ENCODE peak calls at places on chromosomes 11 and 22, in nine cellular contexts. T is H4; R is HEK293T; K is activated T-cell treated with anti-CD3 and anti-CD28 coated beads, Interleukin-2, amount 50 U/mL, for 72 hours; X is iPS-NIHi11; E is AG09309; L is glutamatergic neuron; O is aorta; Z is body of pancreas. I is an unnamed sample.

GRCh38 chr11:33195391-33196190 is 34.3 kb upstream of the CSTF3 start:
- DNase-seq in T (no peak), R (no peak), K (no peak), X (no peak), E (no peak), L (no peak), O (no peak), Z (peak; percentile 46), I (no peak)

GRCh38 chr11:7639643-7640025 is 33.7 kb downstream of the CYB5R2 start:
- DNase-seq in T (no peak), R (no peak), K (no peak), X (peak; percentile 36), E (no peak), L (no peak), O (no peak), Z (peak; percentile 25), I (no peak)

GRCh38 chr11:87353904-87354303 is 316.2 kb downstream of the TMEM135 start:
- DNase-seq in T (no peak), R (no peak), K (no peak), X (no peak), E (no peak), L (no peak), O (no peak), Z (no peak), I (no peak)

GRCh38 chr22:39349967-39350802 is at the start of gene SYNGR1:
- DNase-seq in T (no peak), R (peak; percentile 53), K (peak; percentile 16), X (peak; percentile 77), E (no peak), L (peak; percentile 54), O (no peak), Z (peak; percentile 15), I (no peak)

GRCh38 chr22:42084874-42085273 is 5.4 kb downstream of the SMDT1 start:
- DNase-seq in T (no peak), R (no peak), K (no peak), X (no peak), E (no peak), L (no peak), O (no peak), Z (no peak), I (no peak)

GRCh38 chr22:19571207-19571795 is 47.1 kb upstream of the CLDN5 start:
- DNase-seq in T (no peak), R (no peak), K (no peak), X (no peak), E (no peak), L (no peak), O (no peak), Z (no peak), I (no peak)

GRCh38 chr11:69640260-69640994 is 529 bp upstream of the CCND1 start:
- DNase-seq in T (no peak), R (no peak), K (no peak), X (no peak), E (no peak), L (peak; percentile 53), O (peak; percentile 71), Z (peak; percentile 29), I (no peak)

GRCh38 chr22:25002241-25002985 is 49.9 kb downstream of the KIAA1671 start:
- DNase-seq in T (no peak), R (no peak), K (no peak), X (no peak), E (no peak), L (no peak), O (no peak), Z (no peak), I (no peak)

GRCh38 chr11:80281194-80281593 is 840.4 kb upstream of the TENM4 start:
- DNase-seq in T (no peak), R (no peak), K (no peak), X (no peak), E (no peak), L (no peak), O (no peak), Z (no peak), I (no peak)

GRCh38 chr11:7904910-7905309 is 26.2 kb downstream of the OR10A6 start:
- DNase-seq in T (no peak), R (no peak), K (no peak), X (no peak), E (peak; percentile 37), L (no peak), O (no peak), Z (no peak), I (no peak)

GRCh38 chr22:29268511-29269229 is 602 bp downstream of the EWSR1 start:
- DNase-seq in T (no peak), R (no peak), K (peak; percentile 51), X (peak; percentile 69), E (no peak), L (peak; percentile 59), O (peak; percentile 82), Z (peak; percentile 67), I (peak; percentile 55)

GRCh38 chr11:126607776-126608625 is 252.5 kb downstream of the ST3GAL4 start:
- DNase-seq in T (no peak), R (no peak), K (no peak), X (no peak), E (no peak), L (no peak), O (no peak), Z (no peak), I (no peak)

GRCh38 chr22:23305922-23306374 is 125.6 kb downstream of the BCR start:
- DNase-seq in T (peak; percentile 56), R (no peak), K (no peak), X (no peak), E (peak; percentile 32), L (no peak), O (peak; percentile 85), Z (peak; percentile 69), I (no peak)

GRCh38 chr11:11789735-11790369 is 51.9 kb upstream of the USP47 start:
- DNase-seq in T (peak; percentile 32), R (peak; percentile 39), K (no peak), X (peak; percentile 41), E (no peak), L (peak; percentile 31), O (no peak), Z (peak; percentile 42), I (no peak)

GRCh38 chr11:17770048-17770652 is 35.6 kb downstream of the KCNC1 start:
- DNase-seq in T (no peak), R (no peak), K (no peak), X (peak; percentile 62), E (no peak), L (peak; percentile 31), O (no peak), Z (peak; percentile 58), I (no peak)

GRCh38 chr11:134559617-134559992 is 147.6 kb upstream of the B3GAT1 start:
- DNase-seq in T (no peak), R (no peak), K (no peak), X (no peak), E (no peak), L (peak; percentile 8), O (no peak), Z (no peak), I (no peak)

GRCh38 chr11:1949302-1949701 is 2.2 kb downstream of the MRPL23 start:
- DNase-seq in T (no peak), R (no peak), K (no peak), X (no peak), E (no peak), L (no peak), O (peak; percentile 10), Z (no peak), I (no peak)

GRCh38 chr22:40603088-40603605 is 33.4 kb downstream of the MRTFA start:
- DNase-seq in T (peak; percentile 26), R (no peak), K (no peak), X (no peak), E (no peak), L (no peak), O (no peak), Z (no peak), I (no peak)

GRCh38 chr22:43886231-43886630 is 5.6 kb downstream of the PNPLA5 start:
- DNase-seq in T (no peak), R (no peak), K (no peak), X (no peak), E (no peak), L (no peak), O (peak; percentile 18), Z (no peak), I (no peak)

GRCh38 chr22:43207849-43208702 is 21.1 kb upstream of the TTLL12 start:
- DNase-seq in T (no peak), R (no peak), K (no peak), X (no peak), E (no peak), L (no peak), O (peak; percentile 28), Z (no peak), I (no peak)

GRCh38 chr22:17884084-17884483 is 109.8 kb upstream of the BID start:
- DNase-seq in T (no peak), R (no peak), K (no peak), X (no peak), E (no peak), L (no peak), O (peak; percentile 31), Z (no peak), I (no peak)

GRCh38 chr11:6259638-6260019 is at the start of gene CCKBR:
- DNase-seq in T (no peak), R (peak; percentile 46), K (peak; percentile 40), X (peak; percentile 83), E (no peak), L (peak; percentile 58), O (no peak), Z (peak; percentile 79), I (no peak)

GRCh38 chr11:19508166-19508565 is 204.5 kb upstream of the NAV2 start:
- DNase-seq in T (no peak), R (no peak), K (no peak), X (peak; percentile 35), E (no peak), L (no peak), O (no peak), Z (no peak), I (no peak)

I was measured in GM20000.